ENCODE peak calls at places on chromosomes 11 and 22, in five cellular contexts. I is choroid plexus epithelial cell, N is uterus, L is psoas muscle, X is pancreas. T is an unnamed sample.

GRCh38 chr11:116379185-116379828 is 393.5 kb downstream of the BUD13 start:
- DNase-seq in I (peak; percentile 9), N (peak; percentile 19), L (no peak), X (peak; percentile 75), T (no peak)

GRCh38 chr11:119791701-119792151 is 62.7 kb upstream of the NECTIN1 start:
- DNase-seq in X (peak; percentile 45), L (no peak), I (peak; percentile 92), N (no peak), T (no peak)

GRCh38 chr22:32880061-32880460 is 78.6 kb downstream of the TIMP3 start:
- DNase-seq in I (peak; percentile 64), X (no peak), L (no peak), N (peak; percentile 43), T (no peak)

GRCh38 chr11:114604179-114604813 is 8.7 kb upstream of the NXPE4 start:
- DNase-seq in N (no peak), I (no peak), L (no peak), X (no peak), T (no peak)

GRCh38 chr22:31495343-31495742 is 993 bp upstream of the SFI1 start:
- DNase-seq in N (no peak), X (no peak), I (no peak), L (no peak), T (no peak)

GRCh38 chr22:49259870-49260615 is 567.6 kb downstream of the BRD1 start:
- DNase-seq in L (no peak), N (no peak), X (peak; percentile 20), I (no peak), T (no peak)

GRCh38 chr11:59765068-59765770 is 10.0 kb downstream of the STX3 start:
- DNase-seq in X (no peak), I (no peak), L (no peak), N (no peak), T (no peak)

GRCh38 chr22:43320943-43321900 is 21.9 kb downstream of the SCUBE1 start:
- DNase-seq in I (no peak), L (no peak), N (no peak), X (no peak), T (no peak)

GRCh38 chr22:36809351-36809750 is 7.5 kb downstream of the PVALB start:
- DNase-seq in N (no peak), L (no peak), I (no peak), X (no peak), T (no peak)

GRCh38 chr22:19821523-19822300 is 33.0 kb downstream of the GNB1L start:
- DNase-seq in L (no peak), I (no peak), N (no peak), X (peak; percentile 43), T (no peak)

GRCh38 chr22:47002692-47003091 is 240.2 kb downstream of the TBC1D22A start:
- DNase-seq in I (no peak), L (no peak), X (no peak), N (no peak), T (no peak)

GRCh38 chr11:35031869-35032268 is 107.1 kb upstream of the CD44 start:
- DNase-seq in N (no peak), X (no peak), I (peak; percentile 13), L (no peak), T (no peak)

GRCh38 chr11:115194798-115195101 is 309.5 kb downstream of the CADM1 start:
- DNase-seq in N (no peak), X (no peak), L (no peak), I (no peak), T (no peak)

GRCh38 chr11:67389477-67389876 is 2.3 kb upstream of the RAD9A start:
- DNase-seq in L (no peak), X (peak; percentile 75), N (no peak), I (no peak), T (no peak)

GRCh38 chr11:77171885-77172665 is 44.0 kb downstream of the MYO7A start:
- DNase-seq in X (no peak), L (no peak), N (no peak), I (no peak), T (no peak)

GRCh38 chr11:56045538-56045937 is 18.1 kb downstream of the OR5AS1 start:
- DNase-seq in N (no peak), I (no peak), L (no peak), X (no peak), T (no peak)

GRCh38 chr11:115423728-115424459 is 80.3 kb downstream of the CADM1 start:
- DNase-seq in I (no peak), L (no peak), N (no peak), X (no peak), T (no peak)

GRCh38 chr11:33615751-33616150 is 84.9 kb downstream of the C11orf91 start:
- DNase-seq in X (no peak), N (no peak), L (no peak), I (no peak), T (no peak)

GRCh38 chr11:131499199-131499598 is 128.8 kb downstream of the NTM start:
- DNase-seq in I (no peak), N (no peak), X (no peak), L (no peak), T (no peak)

GRCh38 chr22:41449321-41449720 is 2.7 kb upstream of the TOB2 start:
- DNase-seq in N (no peak), I (no peak), X (no peak), L (no peak), T (no peak)

GRCh38 chr11:35276396-35276795 is 137.4 kb downstream of the CD44 start:
- DNase-seq in I (peak; percentile 17), L (no peak), N (no peak), X (no peak), T (no peak)

GRCh38 chr11:64694026-64694755 is 28.8 kb downstream of the NRXN2 start:
- DNase-seq in I (no peak), L (no peak), N (no peak), X (no peak), T (no peak)

GRCh38 chr22:32375678-32376450 is 18.2 kb downstream of the RFPL3 start:
- DNase-seq in L (no peak), I (no peak), X (no peak), N (no peak), T (no peak)

DNA sequence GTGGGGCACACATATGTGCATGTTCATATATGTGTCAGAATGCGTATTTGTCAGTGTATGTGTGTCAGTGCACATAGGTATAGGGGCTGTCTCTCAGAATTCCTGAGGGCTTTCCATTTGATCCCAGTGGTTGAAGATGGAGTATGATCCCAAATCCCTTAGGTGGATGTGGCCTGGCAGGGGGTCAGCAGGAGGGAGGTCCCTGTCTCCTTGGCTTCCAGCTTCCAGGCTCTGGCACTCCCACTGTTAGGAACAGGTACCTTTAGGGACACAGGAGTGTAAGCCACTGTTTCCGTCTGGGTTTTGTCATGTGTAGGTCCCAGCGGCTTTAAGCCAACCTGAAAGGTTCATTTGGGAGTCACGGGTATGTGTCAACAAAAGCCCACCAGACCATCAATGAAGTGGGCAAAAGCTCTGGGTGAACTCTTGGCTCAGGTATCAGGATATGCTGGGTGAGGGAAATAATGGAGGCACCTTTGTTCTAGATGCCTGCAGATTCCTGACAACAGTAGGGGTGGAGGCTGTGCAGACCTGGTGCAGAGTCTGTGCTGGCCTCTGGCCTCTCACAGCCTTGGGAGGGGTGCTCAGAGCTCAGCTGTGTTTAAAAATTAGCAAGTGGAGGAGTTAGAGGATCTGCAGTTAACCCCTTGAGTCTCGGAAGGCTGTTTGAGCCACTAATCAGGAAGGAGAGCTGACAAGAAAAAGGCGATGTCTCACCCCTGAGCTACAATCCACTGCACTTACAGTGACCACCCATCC is 9.0 kb downstream of the KCNQ1OT1 start:
- DNase-seq in X (peak; percentile 26), L (no peak), I (no peak), N (no peak), T (no peak)
- H3K4me3 ChIP-seq in X (no peak overlapping the region), L (no peak overlapping the region), I (no peak overlapping the region), N (no peak overlapping the region), T (no peak overlapping the region)

DNA sequence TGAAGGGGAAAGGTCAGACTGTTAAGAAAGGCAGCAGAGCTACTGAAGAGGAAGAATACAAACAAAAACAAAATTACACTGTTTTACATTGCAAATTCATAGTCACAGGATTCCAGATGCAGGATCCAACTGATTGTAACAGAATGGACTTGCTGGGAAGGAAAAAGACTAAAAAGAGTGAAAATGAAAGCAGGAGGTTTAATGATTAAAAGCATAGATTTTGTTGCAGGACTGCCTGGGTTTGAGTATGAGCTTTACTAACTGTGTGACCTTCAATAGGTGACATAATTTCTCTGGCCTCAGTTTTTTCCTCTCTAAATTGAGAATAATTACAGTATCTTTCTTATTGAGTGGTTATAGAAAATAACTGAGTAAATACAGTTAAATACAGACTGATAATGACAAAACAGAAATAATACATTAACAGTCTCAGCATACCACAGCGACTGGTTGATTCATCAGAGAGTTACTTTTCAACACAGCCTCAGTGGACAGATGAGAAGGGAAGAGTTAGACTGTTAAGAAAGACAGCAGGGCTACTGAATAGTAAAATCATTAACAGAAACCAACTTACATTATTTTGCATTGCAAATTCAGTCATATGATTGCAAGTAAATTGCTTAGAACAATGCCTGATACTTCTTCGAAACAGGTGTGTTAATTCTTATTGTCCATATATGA is 704.2 kb upstream of the TENM4 start:
- DNase-seq in L (no peak), I (no peak), X (no peak), N (no peak), T (no peak)
- H3K4me3 ChIP-seq in L (no peak overlapping the region), I (no peak overlapping the region), X (no peak overlapping the region), N (no peak overlapping the region), T (no peak overlapping the region)

GRCh38 chr22:34866501-34867171 is 199.3 kb upstream of the ISX start:
- DNase-seq in I (peak; percentile 1), X (no peak), L (no peak), N (no peak), T (no peak)
- H3K4me3 ChIP-seq in I (no peak overlapping the region), X (no peak overlapping the region), L (no peak overlapping the region), N (no peak overlapping the region), T (no peak overlapping the region)

GRCh38 chr11:17197431-17197898 is 10.3 kb downstream of the PIK3C2A start:
- DNase-seq in X (no peak), N (no peak), I (peak; percentile 30), L (no peak), T (no peak)
- H3K4me3 ChIP-seq in X (no peak overlapping the region), N (no peak overlapping the region), I (no peak overlapping the region), L (no peak overlapping the region), T (no peak overlapping the region)

T was measured in LNCaP clone FGC.